ENCODE peak calls at places on chromosomes 16 and 17, in four cellular contexts. One of them, this sample, is unnamed.

GRCh38 chr17:51612692-51613091 is 352.3 kb downstream of the UTP18 start:
- DNase-seq in dorsolateral prefrontal cortex: no peak
- DNase-seq in ovary: no peak
- DNase-seq in WERI-Rb-1: no peak
- DNase-seq in this sample: no peak

GRCh38 chr16:11613381-11614303 is 26.9 kb upstream of the LITAF start:
- DNase-seq in WERI-Rb-1: no peak
- DNase-seq in ovary: no peak
- DNase-seq in dorsolateral prefrontal cortex: no peak
- DNase-seq in this sample: peak; percentile 97

GRCh38 chr17:40341808-40342574 is 22.5 kb downstream of the GJD3 start:
- DNase-seq in WERI-Rb-1: peak; percentile 95
- DNase-seq in dorsolateral prefrontal cortex: peak; percentile 72
- DNase-seq in ovary: peak; percentile 90
- DNase-seq in this sample: no peak

GRCh38 chr16:88300463-88300835 is 82.3 kb upstream of the ZNF469 start:
- DNase-seq in dorsolateral prefrontal cortex: no peak
- DNase-seq in ovary: no peak
- DNase-seq in WERI-Rb-1: no peak
- DNase-seq in this sample: no peak

GRCh38 chr16:15782573-15783365 is 74.1 kb downstream of the MYH11 start:
- DNase-seq in ovary: no peak
- DNase-seq in dorsolateral prefrontal cortex: no peak
- DNase-seq in WERI-Rb-1: peak; percentile 26
- DNase-seq in this sample: no peak

GRCh38 chr17:11986179-11986938 is 10.9 kb downstream of the ZNF18 start:
- DNase-seq in dorsolateral prefrontal cortex: no peak
- DNase-seq in ovary: no peak
- DNase-seq in WERI-Rb-1: no peak
- DNase-seq in this sample: no peak

GRCh38 chr16:27444015-27444414 is 42.0 kb downstream of the IL21R start:
- DNase-seq in ovary: no peak
- DNase-seq in dorsolateral prefrontal cortex: no peak
- DNase-seq in WERI-Rb-1: no peak
- DNase-seq in this sample: peak; percentile 76

GRCh38 chr16:63890072-63890471 is 1231.8 kb downstream of the CDH11 start:
- DNase-seq in dorsolateral prefrontal cortex: no peak
- DNase-seq in WERI-Rb-1: no peak
- DNase-seq in ovary: no peak
- DNase-seq in this sample: peak; percentile 70

GRCh38 chr16:69567031-69567680 is 1.4 kb downstream of the NFAT5 start:
- DNase-seq in WERI-Rb-1: no peak
- DNase-seq in ovary: no peak
- DNase-seq in dorsolateral prefrontal cortex: no peak
- DNase-seq in this sample: peak; percentile 61

GRCh38 chr16:80197790-80198201 is 343.0 kb upstream of the DYNLRB2 start:
- DNase-seq in dorsolateral prefrontal cortex: no peak
- DNase-seq in WERI-Rb-1: no peak
- DNase-seq in ovary: no peak
- DNase-seq in this sample: peak; percentile 98

GRCh38 chr17:57966875-57967274 is 11.7 kb upstream of the CUEDC1 start:
- DNase-seq in WERI-Rb-1: peak; percentile 4
- DNase-seq in dorsolateral prefrontal cortex: no peak
- DNase-seq in ovary: no peak
- DNase-seq in this sample: no peak

GRCh38 chr17:41913798-41914197 is 5.0 kb downstream of the ACLY start:
- DNase-seq in ovary: no peak
- DNase-seq in WERI-Rb-1: no peak
- DNase-seq in dorsolateral prefrontal cortex: no peak
- DNase-seq in this sample: no peak
- TF ChIP-seq CTCF in ovary: no peak
- TF ChIP-seq CTCF in WERI-Rb-1: no peak
- TF ChIP-seq CTCF in dorsolateral prefrontal cortex: no peak
- TF ChIP-seq CTCF in this sample: no peak

GRCh38 chr17:3763777-3764170 is 37.2 kb downstream of the ITGAE start:
- DNase-seq in ovary: no peak
- DNase-seq in WERI-Rb-1: no peak
- DNase-seq in dorsolateral prefrontal cortex: no peak
- DNase-seq in this sample: no peak

GRCh38 chr17:3765981-3766380 is 35.0 kb downstream of the ITGAE start:
- DNase-seq in ovary: no peak
- DNase-seq in WERI-Rb-1: no peak
- DNase-seq in dorsolateral prefrontal cortex: no peak
- DNase-seq in this sample: no peak

GRCh38 chr17:3761918-3762380 is 38.2 kb downstream of the HASPIN start:
- DNase-seq in ovary: no peak
- DNase-seq in WERI-Rb-1: no peak
- DNase-seq in dorsolateral prefrontal cortex: no peak
- DNase-seq in this sample: no peak

GRCh38 chr17:3761061-3761917 is 37.6 kb downstream of the HASPIN start:
- DNase-seq in ovary: no peak
- DNase-seq in dorsolateral prefrontal cortex: no peak
- DNase-seq in WERI-Rb-1: no peak
- DNase-seq in this sample: no peak

GRCh38 chr17:3762922-3763776 is 37.8 kb downstream of the ITGAE start:
- DNase-seq in dorsolateral prefrontal cortex: no peak
- DNase-seq in ovary: no peak
- DNase-seq in WERI-Rb-1: no peak
- DNase-seq in this sample: no peak
- H3K4me3 ChIP-seq in dorsolateral prefrontal cortex: no peak overlapping the region
- H3K4me3 ChIP-seq in ovary: no peak overlapping the region
- H3K4me3 ChIP-seq in WERI-Rb-1: no peak overlapping the region
- H3K4me3 ChIP-seq in this sample: no peak overlapping the region

DNA sequence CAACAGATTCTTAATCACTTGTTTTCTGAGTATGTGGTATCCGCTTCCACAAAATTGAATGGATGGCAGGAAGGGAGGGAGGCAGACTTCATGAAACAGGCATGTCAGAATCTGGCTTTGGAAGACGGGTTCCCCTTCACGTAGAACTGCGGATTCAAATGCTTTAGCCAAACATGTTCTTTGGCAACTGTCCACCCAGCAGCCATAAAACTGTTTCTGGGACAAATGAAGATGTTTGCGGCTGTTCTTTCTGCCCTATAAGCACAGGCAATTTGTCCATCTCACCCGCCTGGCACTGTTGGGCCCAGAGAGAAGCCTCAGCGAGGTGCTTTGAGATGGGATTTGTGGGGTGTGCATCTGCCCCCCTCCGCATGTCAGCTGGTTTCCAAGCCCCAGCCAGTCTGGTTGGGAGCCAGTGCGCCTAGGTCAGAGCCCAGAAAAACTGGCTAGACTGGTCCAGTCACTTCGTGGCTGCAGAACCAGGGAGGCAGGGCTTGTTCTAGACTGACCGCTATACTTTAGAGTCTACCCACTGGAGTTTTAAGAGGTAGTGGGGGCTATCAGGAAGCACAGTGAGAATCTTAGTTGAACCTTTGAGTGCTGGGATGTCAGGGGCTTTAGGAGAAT is 6.3 kb downstream of the CRHR1 start:
- DNase-seq in ovary: no peak
- DNase-seq in dorsolateral prefrontal cortex: no peak
- DNase-seq in WERI-Rb-1: no peak
- DNase-seq in this sample: no peak
- H3K27me3 ChIP-seq in ovary: no peaks in the 10 kb centered on the region
- H3K27me3 ChIP-seq in dorsolateral prefrontal cortex: peaks cover 3% of the 10 kb centered on the region
- H3K27me3 ChIP-seq in WERI-Rb-1: no peaks in the 10 kb centered on the region
- H3K27me3 ChIP-seq in this sample: peaks cover 27% of the 10 kb centered on the region

DNA sequence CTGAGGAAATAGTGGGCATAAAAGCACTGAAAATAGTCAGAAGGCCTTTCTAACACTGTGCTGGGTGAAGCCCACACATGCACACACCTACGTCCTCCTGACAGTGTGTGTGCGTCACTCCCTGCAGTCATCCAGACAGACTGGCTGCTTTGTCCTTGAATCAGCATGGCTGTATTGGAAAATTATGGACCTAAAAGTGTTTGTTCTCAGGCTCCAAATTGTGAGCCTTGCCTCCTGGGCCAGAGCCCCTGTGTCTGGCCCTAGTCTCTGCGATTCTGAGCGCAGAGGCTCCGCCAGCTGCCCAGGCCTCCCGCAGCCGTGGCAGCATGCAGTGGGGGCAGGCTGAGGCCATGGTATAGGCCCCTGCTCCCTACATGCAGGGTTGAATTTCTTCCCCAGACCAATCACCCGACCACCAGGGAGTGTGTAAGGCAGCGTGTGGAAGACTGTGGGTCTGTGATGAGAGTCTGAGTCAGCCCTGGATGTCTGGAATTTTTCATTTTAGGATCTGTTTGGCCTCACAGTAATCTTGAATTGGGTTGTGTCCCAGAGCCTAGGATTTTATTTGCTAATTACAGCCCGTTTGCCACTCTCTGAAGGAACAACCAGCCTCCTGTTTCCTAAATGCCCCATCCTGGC is 166.8 kb downstream of the LGALS9B start:
- DNase-seq in dorsolateral prefrontal cortex: peak; percentile 41
- DNase-seq in ovary: peak; percentile 65
- DNase-seq in WERI-Rb-1: no peak
- DNase-seq in this sample: no peak
- TF ChIP-seq CTCF in dorsolateral prefrontal cortex: no peak
- TF ChIP-seq CTCF in ovary: no peak
- TF ChIP-seq CTCF in WERI-Rb-1: no peak
- TF ChIP-seq CTCF in this sample: no peak

DNA sequence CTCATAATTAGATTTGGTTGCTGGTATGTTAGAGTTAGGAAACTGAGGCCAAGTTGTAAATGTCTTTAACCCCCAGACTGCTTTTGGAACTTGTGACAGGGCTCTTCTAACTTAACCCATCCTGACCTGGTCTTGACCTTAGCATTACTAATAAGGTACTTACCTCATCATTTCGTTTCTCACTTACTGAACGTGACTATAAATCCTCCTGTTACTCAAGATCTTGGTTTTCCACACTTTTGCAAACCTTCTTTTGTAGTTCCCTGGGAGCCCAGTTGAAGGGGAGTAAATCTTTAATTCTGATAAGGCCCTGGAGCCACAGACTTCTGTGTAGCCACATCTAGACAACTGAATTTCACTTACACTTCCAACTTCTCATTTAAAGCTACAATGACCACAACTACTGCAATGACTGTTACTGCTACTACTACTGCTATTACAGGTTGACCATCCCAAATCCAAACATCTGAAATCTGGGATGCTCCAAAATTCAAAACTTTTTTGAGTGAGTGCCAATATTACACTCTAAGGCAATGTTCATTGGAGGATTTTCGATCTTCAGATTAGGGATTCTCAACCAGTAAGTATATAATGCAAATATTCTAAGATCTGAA is 248.8 kb upstream of the TBX2 start:
- DNase-seq in dorsolateral prefrontal cortex: no peak
- DNase-seq in WERI-Rb-1: no peak
- DNase-seq in ovary: no peak
- DNase-seq in this sample: no peak
- H3K4me3 ChIP-seq in dorsolateral prefrontal cortex: no peak overlapping the region
- H3K4me3 ChIP-seq in WERI-Rb-1: no peak overlapping the region
- H3K4me3 ChIP-seq in ovary: no peak overlapping the region
- H3K4me3 ChIP-seq in this sample: no peak overlapping the region

DNA sequence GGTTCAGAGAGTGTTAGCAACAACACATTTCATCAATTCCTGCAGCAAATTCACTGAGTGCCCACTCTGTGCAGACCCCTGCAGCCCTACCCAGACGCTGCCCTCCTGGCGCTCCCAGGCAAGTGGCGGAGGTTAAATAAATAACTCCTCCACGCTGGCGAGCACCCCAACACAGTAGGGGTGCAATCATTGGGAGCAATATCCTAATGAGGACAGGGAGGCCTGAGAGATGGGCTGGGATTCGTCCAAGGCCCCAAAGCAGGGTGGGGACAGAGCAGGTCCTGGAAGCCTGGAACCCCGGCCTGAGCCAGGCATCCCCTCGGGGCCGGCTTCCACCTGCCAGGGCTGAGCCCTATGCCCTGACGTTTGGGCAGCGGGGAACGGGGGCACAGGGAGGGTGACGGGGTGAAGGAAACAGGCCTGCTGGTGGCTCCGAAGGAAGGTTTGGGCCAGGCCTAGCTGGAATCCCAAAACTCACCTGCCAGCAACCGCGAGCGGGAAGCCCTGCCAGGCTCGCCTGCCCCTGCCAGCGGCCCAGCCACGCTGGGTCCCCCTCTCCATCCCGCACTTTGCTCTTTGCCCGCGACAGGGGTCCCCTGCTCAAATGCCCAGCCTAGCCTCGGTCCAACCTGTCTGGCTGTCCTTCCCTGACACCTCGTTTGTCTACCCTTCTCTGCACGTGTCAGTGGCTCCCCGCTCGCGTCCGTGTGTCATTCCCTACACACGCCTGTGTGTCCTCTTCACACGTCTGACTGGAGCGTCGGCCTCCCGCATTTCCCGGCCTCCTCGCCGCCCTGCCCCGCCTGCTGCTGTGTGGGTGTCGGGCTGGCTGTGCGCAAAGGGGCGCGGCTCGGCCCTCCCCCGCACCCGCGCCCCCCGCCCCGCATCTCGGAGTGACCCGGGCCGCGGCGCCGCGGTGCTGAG is 721 bp upstream of the BEAN1 start:
- DNase-seq in ovary: no peak
- DNase-seq in dorsolateral prefrontal cortex: no peak
- DNase-seq in WERI-Rb-1: no peak
- DNase-seq in this sample: no peak
- H3K27me3 ChIP-seq in ovary: no peaks in the 10 kb centered on the region
- H3K27me3 ChIP-seq in dorsolateral prefrontal cortex: peaks cover 5% of the 10 kb centered on the region
- H3K27me3 ChIP-seq in WERI-Rb-1: no peaks in the 10 kb centered on the region
- H3K27me3 ChIP-seq in this sample: peaks cover 14% of the 10 kb centered on the region

DNA sequence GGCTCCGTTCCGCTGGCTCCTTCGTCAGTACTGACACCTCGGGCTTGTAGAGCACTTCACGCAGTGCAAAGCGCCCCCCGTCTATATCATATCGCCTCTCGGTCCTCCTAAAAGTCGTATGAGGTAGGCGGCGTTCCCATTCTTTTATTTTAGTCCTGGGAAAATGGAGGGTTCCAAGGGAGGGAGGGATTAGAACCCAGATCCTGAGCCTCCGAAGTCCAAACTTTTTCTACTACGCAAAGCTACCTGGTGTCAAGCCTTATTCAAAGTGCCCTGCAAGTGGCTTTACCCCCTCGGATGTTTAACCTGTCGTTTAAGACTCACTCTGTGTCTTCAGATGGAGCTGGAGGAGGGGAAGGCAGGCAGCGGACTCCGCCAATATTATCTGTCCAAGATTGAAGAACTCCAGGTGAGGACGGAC is 348 bp upstream of the FTSJ3 start:
- DNase-seq in dorsolateral prefrontal cortex: no peak
- DNase-seq in ovary: no peak
- DNase-seq in WERI-Rb-1: no peak
- DNase-seq in this sample: no peak
- TF ChIP-seq CTCF in dorsolateral prefrontal cortex: no peak
- TF ChIP-seq CTCF in ovary: peak; percentile 3
- TF ChIP-seq CTCF in WERI-Rb-1: no peak
- TF ChIP-seq CTCF in this sample: no peak

DNA sequence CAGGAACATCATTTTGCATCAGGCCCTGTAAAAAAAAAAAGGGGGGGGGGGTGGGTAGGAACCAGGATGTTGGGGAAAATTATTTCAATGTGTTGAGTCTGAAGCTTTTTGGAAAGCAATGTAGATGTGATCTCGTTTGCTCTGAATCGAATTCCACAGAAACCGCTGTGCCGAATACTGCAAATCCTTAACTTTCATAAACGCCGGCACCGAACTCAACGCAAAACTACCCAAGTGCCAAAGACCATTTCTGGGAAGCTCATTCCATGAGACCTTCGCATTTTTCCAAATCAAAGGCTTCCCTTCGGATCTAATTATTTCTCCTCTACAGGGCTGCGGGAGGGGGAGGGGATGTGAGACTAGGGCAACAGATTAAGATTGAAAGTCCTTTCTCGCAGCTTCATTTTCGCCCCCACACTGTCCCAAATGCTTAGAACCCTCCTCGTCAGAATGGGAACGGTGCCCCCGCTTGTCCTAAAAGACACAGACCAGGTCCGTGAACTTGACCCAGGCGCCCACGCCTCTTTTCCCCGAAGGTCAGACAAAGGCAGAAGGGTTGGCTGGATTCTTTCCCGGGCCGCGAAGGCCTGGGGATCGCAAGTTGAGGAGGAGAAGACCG is 4.0 kb downstream of the PRAC1 start:
- DNase-seq in WERI-Rb-1: no peak
- DNase-seq in ovary: no peak
- DNase-seq in dorsolateral prefrontal cortex: no peak
- DNase-seq in this sample: no peak
- H3K4me3 ChIP-seq in WERI-Rb-1: no peak overlapping the region
- H3K4me3 ChIP-seq in ovary: no peak overlapping the region
- H3K4me3 ChIP-seq in dorsolateral prefrontal cortex: no peak overlapping the region
- H3K4me3 ChIP-seq in this sample: no peak overlapping the region

This sample was measured in bronchial epithelial cell.